ENCODE peak calls at places on chromosomes 1 and 21, in eight cellular contexts. One of them, this sample, is unnamed.

GRCh38 chr1:97379387-97380075 is 541.3 kb downstream of the DPYD start:
- DNase-seq in stimulated activated CD4-positive, alpha-beta T cell treated with anti-CD3 and anti-CD28 coated beads, Interleukin-4, amount 100 ng/mL, for 48 hours: no peak
- DNase-seq in iPS DF 6.9: no peak
- DNase-seq in effector memory CD4-positive, alpha-beta T cell: no peak
- DNase-seq in brain microvascular endothelial cell: no peak
- DNase-seq in esophagus squamous epithelium: no peak
- DNase-seq in H9: no peak
- DNase-seq in choroid plexus epithelial cell: peak; percentile 88
- DNase-seq in this sample: no peak

GRCh38 chr1:157580179-157580827 is 17.6 kb downstream of the FCRL4 start:
- DNase-seq in stimulated activated CD4-positive, alpha-beta T cell treated with anti-CD3 and anti-CD28 coated beads, Interleukin-4, amount 100 ng/mL, for 48 hours: no peak
- DNase-seq in iPS DF 6.9: peak; percentile 63
- DNase-seq in effector memory CD4-positive, alpha-beta T cell: no peak
- DNase-seq in brain microvascular endothelial cell: peak; percentile 44
- DNase-seq in esophagus squamous epithelium: no peak
- DNase-seq in H9: peak; percentile 64
- DNase-seq in choroid plexus epithelial cell: peak; percentile 74
- DNase-seq in this sample: peak; percentile 53

GRCh38 chr1:183881387-183882084 is 76.6 kb downstream of the RGL1 start:
- DNase-seq in stimulated activated CD4-positive, alpha-beta T cell treated with anti-CD3 and anti-CD28 coated beads, Interleukin-4, amount 100 ng/mL, for 48 hours: no peak
- DNase-seq in iPS DF 6.9: peak; percentile 25
- DNase-seq in effector memory CD4-positive, alpha-beta T cell: no peak
- DNase-seq in brain microvascular endothelial cell: peak; percentile 78
- DNase-seq in esophagus squamous epithelium: no peak
- DNase-seq in H9: peak; percentile 72
- DNase-seq in choroid plexus epithelial cell: peak; percentile 88
- DNase-seq in this sample: peak; percentile 51

GRCh38 chr1:230204852-230205251 is 137.8 kb downstream of the GALNT2 start:
- DNase-seq in stimulated activated CD4-positive, alpha-beta T cell treated with anti-CD3 and anti-CD28 coated beads, Interleukin-4, amount 100 ng/mL, for 48 hours: no peak
- DNase-seq in iPS DF 6.9: no peak
- DNase-seq in effector memory CD4-positive, alpha-beta T cell: no peak
- DNase-seq in brain microvascular endothelial cell: no peak
- DNase-seq in esophagus squamous epithelium: no peak
- DNase-seq in H9: no peak
- DNase-seq in choroid plexus epithelial cell: no peak
- DNase-seq in this sample: no peak

GRCh38 chr1:16300436-16300835 is 51.8 kb downstream of the FBXO42 start:
- DNase-seq in stimulated activated CD4-positive, alpha-beta T cell treated with anti-CD3 and anti-CD28 coated beads, Interleukin-4, amount 100 ng/mL, for 48 hours: no peak
- DNase-seq in iPS DF 6.9: no peak
- DNase-seq in effector memory CD4-positive, alpha-beta T cell: no peak
- DNase-seq in brain microvascular endothelial cell: no peak
- DNase-seq in esophagus squamous epithelium: no peak
- DNase-seq in H9: no peak
- DNase-seq in choroid plexus epithelial cell: no peak
- DNase-seq in this sample: no peak

GRCh38 chr1:41239988-41240610 is 2.0 kb downstream of the SCMH1 start:
- DNase-seq in stimulated activated CD4-positive, alpha-beta T cell treated with anti-CD3 and anti-CD28 coated beads, Interleukin-4, amount 100 ng/mL, for 48 hours: no peak
- DNase-seq in iPS DF 6.9: no peak
- DNase-seq in effector memory CD4-positive, alpha-beta T cell: no peak
- DNase-seq in brain microvascular endothelial cell: peak; percentile 28
- DNase-seq in esophagus squamous epithelium: no peak
- DNase-seq in H9: no peak
- DNase-seq in choroid plexus epithelial cell: peak; percentile 87
- DNase-seq in this sample: no peak

GRCh38 chr1:12180315-12180714 is 13.5 kb downstream of the TNFRSF1B start:
- DNase-seq in stimulated activated CD4-positive, alpha-beta T cell treated with anti-CD3 and anti-CD28 coated beads, Interleukin-4, amount 100 ng/mL, for 48 hours: no peak
- DNase-seq in iPS DF 6.9: no peak
- DNase-seq in effector memory CD4-positive, alpha-beta T cell: no peak
- DNase-seq in brain microvascular endothelial cell: no peak
- DNase-seq in esophagus squamous epithelium: no peak
- DNase-seq in H9: no peak
- DNase-seq in choroid plexus epithelial cell: peak; percentile 81
- DNase-seq in this sample: no peak

GRCh38 chr1:185488673-185489311 is 171.7 kb upstream of the IVNS1ABP start:
- DNase-seq in stimulated activated CD4-positive, alpha-beta T cell treated with anti-CD3 and anti-CD28 coated beads, Interleukin-4, amount 100 ng/mL, for 48 hours: no peak
- DNase-seq in iPS DF 6.9: no peak
- DNase-seq in effector memory CD4-positive, alpha-beta T cell: no peak
- DNase-seq in brain microvascular endothelial cell: no peak
- DNase-seq in esophagus squamous epithelium: no peak
- DNase-seq in H9: no peak
- DNase-seq in choroid plexus epithelial cell: no peak
- DNase-seq in this sample: no peak

GRCh38 chr1:221336141-221336540 is 405.7 kb downstream of the DUSP10 start:
- DNase-seq in stimulated activated CD4-positive, alpha-beta T cell treated with anti-CD3 and anti-CD28 coated beads, Interleukin-4, amount 100 ng/mL, for 48 hours: no peak
- DNase-seq in iPS DF 6.9: no peak
- DNase-seq in effector memory CD4-positive, alpha-beta T cell: no peak
- DNase-seq in brain microvascular endothelial cell: no peak
- DNase-seq in esophagus squamous epithelium: no peak
- DNase-seq in H9: no peak
- DNase-seq in choroid plexus epithelial cell: no peak
- DNase-seq in this sample: no peak

GRCh38 chr1:22452401-22452963 is 831 bp downstream of the ZBTB40 start:
- DNase-seq in stimulated activated CD4-positive, alpha-beta T cell treated with anti-CD3 and anti-CD28 coated beads, Interleukin-4, amount 100 ng/mL, for 48 hours: no peak
- DNase-seq in iPS DF 6.9: no peak
- DNase-seq in effector memory CD4-positive, alpha-beta T cell: no peak
- DNase-seq in brain microvascular endothelial cell: no peak
- DNase-seq in esophagus squamous epithelium: no peak
- DNase-seq in H9: no peak
- DNase-seq in choroid plexus epithelial cell: peak; percentile 60
- DNase-seq in this sample: no peak

GRCh38 chr1:60265560-60266535 is 192.3 kb upstream of the C1orf87 start:
- DNase-seq in stimulated activated CD4-positive, alpha-beta T cell treated with anti-CD3 and anti-CD28 coated beads, Interleukin-4, amount 100 ng/mL, for 48 hours: no peak
- DNase-seq in iPS DF 6.9: no peak
- DNase-seq in effector memory CD4-positive, alpha-beta T cell: no peak
- DNase-seq in brain microvascular endothelial cell: peak; percentile 79
- DNase-seq in esophagus squamous epithelium: no peak
- DNase-seq in H9: no peak
- DNase-seq in choroid plexus epithelial cell: peak; percentile 90
- DNase-seq in this sample: no peak

GRCh38 chr1:11944358-11944981 is 10.0 kb downstream of the PLOD1 start:
- DNase-seq in stimulated activated CD4-positive, alpha-beta T cell treated with anti-CD3 and anti-CD28 coated beads, Interleukin-4, amount 100 ng/mL, for 48 hours: no peak
- DNase-seq in iPS DF 6.9: no peak
- DNase-seq in effector memory CD4-positive, alpha-beta T cell: no peak
- DNase-seq in brain microvascular endothelial cell: no peak
- DNase-seq in esophagus squamous epithelium: no peak
- DNase-seq in H9: peak; percentile 80
- DNase-seq in choroid plexus epithelial cell: peak; percentile 43
- DNase-seq in this sample: peak; percentile 71

GRCh38 chr1:25889470-25889869 is 14.0 kb upstream of the PAQR7 start:
- DNase-seq in stimulated activated CD4-positive, alpha-beta T cell treated with anti-CD3 and anti-CD28 coated beads, Interleukin-4, amount 100 ng/mL, for 48 hours: no peak
- DNase-seq in iPS DF 6.9: no peak
- DNase-seq in effector memory CD4-positive, alpha-beta T cell: no peak
- DNase-seq in brain microvascular endothelial cell: peak; percentile 4
- DNase-seq in esophagus squamous epithelium: no peak
- DNase-seq in H9: no peak
- DNase-seq in choroid plexus epithelial cell: peak; percentile 61
- DNase-seq in this sample: no peak

GRCh38 chr21:46096596-46096981 is 1.3 kb upstream of the COL6A2 start:
- DNase-seq in stimulated activated CD4-positive, alpha-beta T cell treated with anti-CD3 and anti-CD28 coated beads, Interleukin-4, amount 100 ng/mL, for 48 hours: no peak
- DNase-seq in iPS DF 6.9: no peak
- DNase-seq in effector memory CD4-positive, alpha-beta T cell: no peak
- DNase-seq in brain microvascular endothelial cell: no peak
- DNase-seq in esophagus squamous epithelium: no peak
- DNase-seq in H9: peak; percentile 15
- DNase-seq in choroid plexus epithelial cell: no peak
- DNase-seq in this sample: peak; percentile 41

GRCh38 chr1:87402192-87403046 is 73.7 kb downstream of the LMO4 start:
- DNase-seq in stimulated activated CD4-positive, alpha-beta T cell treated with anti-CD3 and anti-CD28 coated beads, Interleukin-4, amount 100 ng/mL, for 48 hours: no peak
- DNase-seq in iPS DF 6.9: no peak
- DNase-seq in effector memory CD4-positive, alpha-beta T cell: no peak
- DNase-seq in brain microvascular endothelial cell: no peak
- DNase-seq in esophagus squamous epithelium: no peak
- DNase-seq in H9: no peak
- DNase-seq in choroid plexus epithelial cell: peak; percentile 69
- DNase-seq in this sample: no peak

GRCh38 chr1:6623269-6623965 is 1.3 kb upstream of the THAP3 start:
- DNase-seq in stimulated activated CD4-positive, alpha-beta T cell treated with anti-CD3 and anti-CD28 coated beads, Interleukin-4, amount 100 ng/mL, for 48 hours: no peak
- DNase-seq in iPS DF 6.9: no peak
- DNase-seq in effector memory CD4-positive, alpha-beta T cell: no peak
- DNase-seq in brain microvascular endothelial cell: no peak
- DNase-seq in esophagus squamous epithelium: no peak
- DNase-seq in H9: no peak
- DNase-seq in choroid plexus epithelial cell: peak; percentile 16
- DNase-seq in this sample: no peak

GRCh38 chr1:37478890-37479254 is 4.5 kb downstream of the ZC3H12A start:
- DNase-seq in stimulated activated CD4-positive, alpha-beta T cell treated with anti-CD3 and anti-CD28 coated beads, Interleukin-4, amount 100 ng/mL, for 48 hours: no peak
- DNase-seq in iPS DF 6.9: no peak
- DNase-seq in effector memory CD4-positive, alpha-beta T cell: no peak
- DNase-seq in brain microvascular endothelial cell: no peak
- DNase-seq in esophagus squamous epithelium: no peak
- DNase-seq in H9: no peak
- DNase-seq in choroid plexus epithelial cell: peak; percentile 60
- DNase-seq in this sample: no peak

GRCh38 chr1:173295391-173295790 is 88.3 kb upstream of the TNFSF4 start:
- DNase-seq in stimulated activated CD4-positive, alpha-beta T cell treated with anti-CD3 and anti-CD28 coated beads, Interleukin-4, amount 100 ng/mL, for 48 hours: no peak
- DNase-seq in iPS DF 6.9: no peak
- DNase-seq in effector memory CD4-positive, alpha-beta T cell: no peak
- DNase-seq in brain microvascular endothelial cell: no peak
- DNase-seq in esophagus squamous epithelium: no peak
- DNase-seq in H9: no peak
- DNase-seq in choroid plexus epithelial cell: peak; percentile 21
- DNase-seq in this sample: no peak

GRCh38 chr1:90784186-90784847 is 67.2 kb upstream of the BARHL2 start:
- DNase-seq in stimulated activated CD4-positive, alpha-beta T cell treated with anti-CD3 and anti-CD28 coated beads, Interleukin-4, amount 100 ng/mL, for 48 hours: no peak
- DNase-seq in iPS DF 6.9: no peak
- DNase-seq in effector memory CD4-positive, alpha-beta T cell: no peak
- DNase-seq in brain microvascular endothelial cell: no peak
- DNase-seq in esophagus squamous epithelium: no peak
- DNase-seq in H9: no peak
- DNase-seq in choroid plexus epithelial cell: no peak
- DNase-seq in this sample: no peak

GRCh38 chr1:29518183-29518835 is 282.0 kb downstream of the PTPRU start:
- DNase-seq in stimulated activated CD4-positive, alpha-beta T cell treated with anti-CD3 and anti-CD28 coated beads, Interleukin-4, amount 100 ng/mL, for 48 hours: no peak
- DNase-seq in iPS DF 6.9: no peak
- DNase-seq in effector memory CD4-positive, alpha-beta T cell: no peak
- DNase-seq in brain microvascular endothelial cell: no peak
- DNase-seq in esophagus squamous epithelium: no peak
- DNase-seq in H9: peak; percentile 8
- DNase-seq in choroid plexus epithelial cell: no peak
- DNase-seq in this sample: no peak